ENCODE peak calls at places on chromosome 18, in seven cellular contexts. Y, Q, X, C, U, Z and V are unnamed samples.

GRCh38 chr18:55300469-55301195 is 287.4 kb downstream of the TCF4 start:
- DNase-seq in Y (no peak), Q (no peak), X (no peak), C (no peak), U (peak), Z (no peak), V (peak)

GRCh38 chr18:23743733-23744333 is 54.6 kb downstream of the LAMA3 start:
- DNase-seq in Y (no peak), Q (no peak), X (no peak), C (no peak), U (no peak), Z (no peak), V (no peak)

GRCh38 chr18:68400889-68401288 is 314.0 kb downstream of the TMX3 start:
- DNase-seq in Y (no peak), Q (no peak), X (no peak), C (no peak), U (no peak), Z (no peak), V (no peak)

GRCh38 chr18:27964811-27965210 is 212.1 kb downstream of the CDH2 start:
- DNase-seq in Y (no peak), Q (peak), X (no peak), C (no peak), U (no peak), Z (no peak), V (no peak)

GRCh38 chr18:24322594-24323136 is 75.0 kb downstream of the OSBPL1A start:
- DNase-seq in Y (no peak), Q (no peak), X (no peak), C (no peak), U (no peak), Z (no peak), V (no peak)

GRCh38 chr18:2850816-2851215 is 4.0 kb downstream of the EMILIN2 start:
- DNase-seq in Y (no peak), Q (no peak), X (no peak), C (no peak), U (no peak), Z (no peak), V (no peak)

GRCh38 chr18:6010284-6010683 is 115.0 kb upstream of the TMEM200C start:
- DNase-seq in Y (no peak), Q (no peak), X (no peak), C (no peak), U (no peak), Z (no peak), V (no peak)

GRCh38 chr18:70046796-70047195 is 99.1 kb upstream of the CD226 start:
- DNase-seq in Y (no peak), Q (no peak), X (no peak), C (no peak), U (no peak), Z (no peak), V (no peak)

GRCh38 chr18:59279722-59280121 is 6.5 kb upstream of the RAX start:
- DNase-seq in Y (no peak), Q (no peak), X (no peak), C (no peak), U (no peak), Z (no peak), V (no peak)

GRCh38 chr18:73980289-73980979 is 167.2 kb downstream of the FBXO15 start:
- DNase-seq in Y (no peak), Q (no peak), X (no peak), C (no peak), U (peak), Z (no peak), V (no peak)
- TF ChIP-seq CTCF in Y (no peak), Q (peak), X (peak), C (no peak), U (peak), Z (no peak), V (no peak)

GRCh38 chr18:26406854-26407517 is 141.4 kb downstream of the KCTD1 start:
- DNase-seq in Y (no peak), Q (no peak), X (no peak), C (no peak), U (no peak), Z (no peak), V (peak)

GRCh38 chr18:26407721-26408601 is 140.4 kb downstream of the KCTD1 start:
- DNase-seq in Y (no peak), Q (no peak), X (no peak), C (no peak), U (no peak), Z (no peak), V (no peak)

GRCh38 chr18:26406294-26406693 is 142.1 kb downstream of the KCTD1 start:
- DNase-seq in Y (no peak), Q (no peak), X (no peak), C (no peak), U (no peak), Z (no peak), V (no peak)

GRCh38 chr18:26403451-26403850 is 144.9 kb downstream of the KCTD1 start:
- DNase-seq in Y (no peak), Q (no peak), X (no peak), C (no peak), U (no peak), Z (no peak), V (no peak)

GRCh38 chr18:26405190-26405781 is 143.1 kb downstream of the KCTD1 start:
- DNase-seq in Y (no peak), Q (no peak), X (no peak), C (no peak), U (no peak), Z (peak), V (peak)
- TF ChIP-seq CTCF in Y (no peak), Q (peak), X (no peak), C (no peak), U (peak), Z (no peak), V (peak)

GRCh38 chr18:49335677-49336076 is 124.8 kb downstream of the DYM start:
- DNase-seq in Y (no peak), Q (no peak), X (no peak), C (no peak), U (no peak), Z (no peak), V (no peak)
- TF ChIP-seq CTCF in Y (no peak), Q (peak), X (no peak), C (no peak), U (no peak), Z (no peak), V (no peak)

DNA sequence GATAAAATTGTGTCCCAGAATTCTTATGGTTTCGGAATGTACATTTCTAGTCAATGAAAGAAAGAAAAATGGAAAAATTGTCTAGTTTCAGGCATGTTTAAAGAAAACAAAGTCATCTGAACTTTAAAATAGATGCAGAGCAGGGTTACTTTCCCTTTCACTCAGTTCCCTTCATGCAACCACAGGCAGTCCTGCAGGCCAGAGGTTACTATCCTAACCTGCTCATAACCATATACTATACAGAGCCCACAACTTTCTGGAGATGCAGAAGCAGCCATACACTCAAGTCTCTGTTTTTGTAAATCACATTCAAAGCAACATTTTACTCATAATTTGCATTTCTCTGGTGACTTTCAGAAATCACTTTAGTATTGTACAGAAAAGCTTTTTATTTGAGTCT is 690.3 kb downstream of the MBD2 start:
- DNase-seq in Y (no peak), Q (no peak), X (no peak), C (no peak), U (no peak), Z (no peak), V (no peak)
- TF ChIP-seq CTCF in Y (no peak), Q (no peak), X (no peak), C (no peak), U (no peak), Z (no peak), V (no peak)

GRCh38 chr18:74368901-74369705 is 53.5 kb downstream of the C18orf63 start:
- DNase-seq in Y (no peak), Q (no peak), X (no peak), C (no peak), U (no peak), Z (peak), V (no peak)
- TF ChIP-seq CTCF in Y (no peak), Q (no peak), X (no peak), C (no peak), U (no peak), Z (no peak), V (no peak)